ENCODE peak calls at places on chromosomes 11 and 22, in nine cellular contexts. W is right lobe of liver; E is lower leg skin; J is tibial artery; L is effector memory CD4-positive, alpha-beta T cell; Z is naive thymus-derived CD8-positive, alpha-beta T cell; B is HS-5; A is posterior cingulate gyrus; O is neural progenitor cell. M is an unnamed sample.

GRCh38 chr11:87368876-87369480 is 331.2 kb downstream of the TMEM135 start:
- DNase-seq in W (no peak), E (no peak), J (no peak), L (no peak), Z (no peak), B (no peak), A (no peak), O (no peak), M (no peak)

GRCh38 chr11:86669424-86669823 is 3.0 kb downstream of the ME3 start:
- DNase-seq in W (no peak), E (no peak), J (no peak), L (no peak), Z (no peak), B (no peak), A (no peak), O (no peak), M (no peak)

GRCh38 chr11:4921796-4922195 is 2.3 kb downstream of the OR51G1 start:
- DNase-seq in W (no peak), E (no peak), J (no peak), L (no peak), Z (no peak), B (no peak), A (no peak), O (no peak), M (no peak)

GRCh38 chr22:41939981-41940852 is 6.7 kb downstream of the CENPM start:
- DNase-seq in W (no peak), E (peak; percentile 62), J (no peak), L (peak; percentile 96), Z (peak; percentile 73), B (no peak), A (no peak), O (no peak), M (peak; percentile 89)

GRCh38 chr11:19790831-19791552 is 78.4 kb downstream of the NAV2 start:
- DNase-seq in W (peak; percentile 89), E (no peak), J (no peak), L (no peak), Z (no peak), B (no peak), A (no peak), O (no peak), M (no peak)

GRCh38 chr11:42043312-42043711 is 583.9 kb upstream of the LRRC4C start:
- DNase-seq in W (no peak), E (no peak), J (no peak), L (no peak), Z (no peak), B (no peak), A (no peak), O (no peak), M (no peak)

GRCh38 chr11:16889905-16890304 is 124.3 kb downstream of the PLEKHA7 start:
- DNase-seq in W (no peak), E (no peak), J (no peak), L (no peak), Z (no peak), B (no peak), A (no peak), O (no peak), M (no peak)

GRCh38 chr22:26835023-26835422 is 177.6 kb downstream of the MIAT start:
- DNase-seq in W (no peak), E (no peak), J (no peak), L (no peak), Z (no peak), B (no peak), A (no peak), O (no peak), M (no peak)

GRCh38 chr11:111770581-111771134 is 4.5 kb upstream of the PPP2R1B start:
- DNase-seq in W (no peak), E (no peak), J (no peak), L (no peak), Z (no peak), B (no peak), A (no peak), O (no peak), M (no peak)

GRCh38 chr11:73409431-73409830 is 33.2 kb downstream of the RELT start:
- DNase-seq in W (no peak), E (no peak), J (no peak), L (no peak), Z (no peak), B (no peak), A (no peak), O (no peak), M (no peak)

GRCh38 chr11:6202036-6202435 is 3.0 kb downstream of the OR52W1 start:
- DNase-seq in W (no peak), E (no peak), J (no peak), L (no peak), Z (no peak), B (no peak), A (no peak), O (no peak), M (no peak)

GRCh38 chr11:428295-428694 is 13.5 kb upstream of the SIGIRR start:
- DNase-seq in W (no peak), E (no peak), J (no peak), L (no peak), Z (peak; percentile 5), B (no peak), A (no peak), O (no peak), M (no peak)

GRCh38 chr22:47158457-47158856 is 396.0 kb downstream of the TBC1D22A start:
- DNase-seq in W (no peak), E (no peak), J (no peak), L (no peak), Z (no peak), B (no peak), A (no peak), O (no peak), M (no peak)

GRCh38 chr11:121551463-121551862 is 98.7 kb upstream of the SORL1-AS1 start:
- DNase-seq in W (no peak), E (no peak), J (no peak), L (no peak), Z (no peak), B (no peak), A (no peak), O (no peak), M (no peak)

GRCh38 chr22:49930128-49930527 is 11.7 kb downstream of the CRELD2 start:
- DNase-seq in W (no peak), E (no peak), J (no peak), L (no peak), Z (no peak), B (no peak), A (no peak), O (no peak), M (no peak)

GRCh38 chr22:19847345-19847632 is 7.4 kb downstream of the GNB1L start:
- DNase-seq in W (no peak), E (no peak), J (no peak), L (no peak), Z (no peak), B (no peak), A (no peak), O (no peak), M (no peak)

GRCh38 chr11:20599424-20600346 is at the start of gene SLC6A5:
- DNase-seq in W (peak; percentile 64), E (no peak), J (no peak), L (no peak), Z (no peak), B (no peak), A (no peak), O (peak; percentile 94), M (no peak)

GRCh38 chr11:123798513-123799252 is 7.5 kb downstream of the OR6M1 start:
- DNase-seq in W (peak; percentile 73), E (no peak), J (no peak), L (no peak), Z (no peak), B (no peak), A (no peak), O (no peak), M (no peak)

GRCh38 chr22:24758164-24758799 is 16.2 kb downstream of the PIWIL3 start:
- DNase-seq in W (peak; percentile 60), E (peak; percentile 27), J (no peak), L (peak; percentile 25), Z (peak; percentile 39), B (peak; percentile 25), A (peak; percentile 60), O (peak; percentile 78), M (peak; percentile 27)

GRCh38 chr22:40224702-40225101 is 47.0 kb downstream of the TNRC6B start:
- DNase-seq in W (no peak), E (no peak), J (no peak), L (no peak), Z (no peak), B (no peak), A (no peak), O (no peak), M (peak; percentile 13)

GRCh38 chr11:10117709-10118341 is 176.2 kb downstream of the SBF2 start:
- DNase-seq in W (no peak), E (no peak), J (no peak), L (no peak), Z (no peak), B (peak; percentile 65), A (no peak), O (no peak), M (no peak)

GRCh38 chr22:47213571-47214230 is 451.3 kb downstream of the TBC1D22A start:
- DNase-seq in W (no peak), E (no peak), J (peak; percentile 62), L (peak; percentile 22), Z (no peak), B (no peak), A (no peak), O (peak; percentile 15), M (no peak)

GRCh38 chr22:21760640-21761039 is 25.0 kb upstream of the YPEL1 start:
- DNase-seq in W (no peak), E (no peak), J (no peak), L (no peak), Z (no peak), B (peak; percentile 31), A (no peak), O (no peak), M (no peak)

GRCh38 chr11:93541884-93542752 is 1.1 kb downstream of the SMCO4 start:
- DNase-seq in W (no peak), E (no peak), J (peak; percentile 69), L (peak; percentile 15), Z (no peak), B (peak; percentile 49), A (peak; percentile 27), O (peak; percentile 59), M (peak; percentile 25)

GRCh38 chr11:130431337-130431773 is 2.9 kb upstream of the ADAMTS8 start:
- DNase-seq in W (peak; percentile 70), E (peak; percentile 74), J (peak; percentile 85), L (peak; percentile 51), Z (peak; percentile 37), B (no peak), A (peak; percentile 75), O (peak; percentile 90), M (peak; percentile 58)

GRCh38 chr11:92128026-92128425 is 96.6 kb upstream of the FAT3 start:
- DNase-seq in W (no peak), E (no peak), J (no peak), L (no peak), Z (no peak), B (no peak), A (no peak), O (no peak), M (no peak)

GRCh38 chr11:79860336-79860735 is 419.5 kb upstream of the TENM4 start:
- DNase-seq in W (no peak), E (no peak), J (no peak), L (no peak), Z (no peak), B (no peak), A (no peak), O (no peak), M (no peak)

GRCh38 chr22:24990344-24990905 is 37.9 kb downstream of the KIAA1671 start:
- DNase-seq in W (no peak), E (no peak), J (no peak), L (no peak), Z (no peak), B (no peak), A (no peak), O (no peak), M (no peak)

GRCh38 chr11:10876168-10876567 is 18.3 kb upstream of the ZBED5 start:
- DNase-seq in W (no peak), E (no peak), J (no peak), L (no peak), Z (no peak), B (no peak), A (no peak), O (no peak), M (no peak)

GRCh38 chr11:2569321-2569721 is 124.5 kb downstream of the KCNQ1 start:
- DNase-seq in W (no peak), E (no peak), J (no peak), L (no peak), Z (no peak), B (no peak), A (no peak), O (no peak), M (peak; percentile 7)

GRCh38 chr22:27780161-27780575 is 21.4 kb downstream of the MN1 start:
- DNase-seq in W (no peak), E (no peak), J (peak; percentile 83), L (no peak), Z (no peak), B (no peak), A (no peak), O (no peak), M (no peak)

M was measured in T-helper 1 cell.